ENCODE peak calls at places on chromosomes 6 and 20, in eight cellular contexts. H, Q, C, M, I, T, P and L are unnamed samples.

GRCh38 chr20:16201191-16201590 is 372.1 kb downstream of the KIF16B start:
- DNase-seq in H (no peak), C (no peak), M (no peak), T (no peak), P (no peak), Q (no peak), I (no peak), L (no peak)

GRCh38 chr6:25054469-25054868 is 118.7 kb upstream of the RIPOR2 start:
- DNase-seq in H (no peak), Q (no peak), I (no peak), M (no peak), C (no peak), T (no peak), P (peak; percentile 88), L (no peak)

GRCh38 chr6:166728884-166729530 is 102.0 kb upstream of the RPS6KA2 start:
- DNase-seq in M (no peak), T (no peak), P (no peak), H (no peak), C (no peak), Q (no peak), I (no peak), L (no peak)

GRCh38 chr6:44663860-44664584 is 276.5 kb downstream of the CDC5L start:
- DNase-seq in I (no peak), T (no peak), C (no peak), P (no peak), H (no peak), M (no peak), Q (no peak), L (no peak)

GRCh38 chr6:56220078-56220477 is 27.3 kb downstream of the COL21A1 start:
- DNase-seq in T (no peak), P (no peak), C (no peak), H (no peak), Q (no peak), I (no peak), M (no peak), L (no peak)

GRCh38 chr20:24106155-24106800 is 117.7 kb upstream of the GGTLC1 start:
- DNase-seq in P (no peak), C (no peak), T (no peak), H (no peak), Q (no peak), I (no peak), M (no peak), L (no peak)

GRCh38 chr20:63381781-63382431 is 20.8 kb upstream of the CHRNA4 start:
- DNase-seq in H (no peak), Q (no peak), C (no peak), T (no peak), I (no peak), M (no peak), P (no peak), L (no peak)

GRCh38 chr20:14963262-14963663 is 625.9 kb upstream of the FLRT3 start:
- DNase-seq in H (no peak), C (no peak), M (no peak), P (no peak), T (no peak), I (no peak), Q (no peak), L (no peak)

GRCh38 chr6:147287869-147288271 is 83.7 kb downstream of the STXBP5 start:
- DNase-seq in Q (no peak), M (no peak), H (no peak), I (no peak), T (no peak), P (peak; percentile 69), C (peak; percentile 38), L (no peak)

GRCh38 chr20:47126709-47127108 is 229.8 kb downstream of the ZMYND8 start:
- DNase-seq in T (no peak), I (no peak), C (no peak), Q (no peak), M (no peak), P (peak; percentile 69), H (no peak), L (no peak)

GRCh38 chr6:12485226-12485764 is 195.1 kb downstream of the EDN1 start:
- DNase-seq in Q (no peak), M (no peak), T (no peak), C (no peak), H (no peak), I (no peak), P (no peak), L (no peak)

GRCh38 chr20:1150218-1150617 is 31.8 kb downstream of the PSMF1 start:
- DNase-seq in M (no peak), P (peak; percentile 31), I (no peak), T (no peak), Q (no peak), C (no peak), H (no peak), L (no peak)

GRCh38 chr6:106771822-106772221 is 142.4 kb downstream of the QRSL1 start:
- DNase-seq in M (no peak), P (no peak), Q (no peak), H (no peak), C (no peak), I (no peak), T (no peak), L (no peak)

GRCh38 chr6:74713941-74714340 is 491.9 kb downstream of the COL12A1 start:
- DNase-seq in I (no peak), Q (no peak), C (no peak), H (no peak), P (no peak), M (no peak), T (no peak), L (no peak)

GRCh38 chr6:21265264-21266044 is 328.1 kb upstream of the SOX4 start:
- DNase-seq in T (no peak), I (no peak), Q (no peak), H (no peak), C (no peak), P (peak; percentile 5), M (no peak), L (no peak)

GRCh38 chr6:138482816-138483215 is 16.5 kb downstream of the NHSL1 start:
- DNase-seq in H (no peak), Q (no peak), I (no peak), P (no peak), M (no peak), T (no peak), C (no peak), L (no peak)
- TF ChIP-seq POLR2A in H (no peak), Q (no peak), I (no peak), P (no peak), M (no peak), T (no peak), C (no peak), L (no peak)

GRCh38 chr6:109660526-109660925 is 30.5 kb downstream of the AK9 start:
- DNase-seq in C (no peak), M (no peak), P (no peak), I (no peak), Q (no peak), H (no peak), T (no peak), L (no peak)

DNA sequence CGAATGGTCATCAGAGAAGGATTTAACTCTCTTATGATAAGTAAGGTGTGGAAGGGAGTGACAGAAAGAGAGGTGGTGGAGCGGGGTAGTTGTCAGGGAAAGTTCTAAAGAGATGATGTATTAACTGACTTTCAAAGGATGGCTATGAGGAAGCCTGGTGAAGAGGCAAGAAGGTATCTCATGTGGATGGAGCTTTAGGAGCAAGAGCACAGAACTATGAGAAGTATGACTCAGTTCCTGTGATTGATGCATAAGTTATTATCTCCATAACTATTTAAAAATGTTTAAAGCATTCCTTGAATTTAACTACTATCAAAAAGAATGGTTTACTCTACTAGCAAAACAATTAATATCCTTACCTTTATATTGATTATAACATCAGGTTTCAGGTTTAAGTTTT is 28.8 kb downstream of the AK9 start:
- DNase-seq in C (no peak), Q (no peak), P (peak; percentile 33), M (no peak), I (no peak), T (no peak), H (no peak), L (no peak)
- H3K27ac ChIP-seq in C (no peak overlapping the region), Q (no peak overlapping the region), P (no peak overlapping the region), M (no peak overlapping the region), I (no peak overlapping the region), T (no peak overlapping the region), H (no peak overlapping the region), L (no peak overlapping the region)

GRCh38 chr20:58622671-58623578 is 28.2 kb upstream of the STX16 start:
- DNase-seq in T (no peak), C (no peak), P (peak; percentile 33), Q (no peak), M (no peak), H (peak; percentile 49), I (no peak), L (no peak)
- TF ChIP-seq POLR2A in T (no peak), C (no peak), P (no peak), Q (no peak), M (no peak), H (no peak), I (no peak), L (no peak)

GRCh38 chr6:151379933-151380847 is 11.2 kb downstream of the ZBTB2 start:
- DNase-seq in P (no peak), T (no peak), C (no peak), M (no peak), Q (peak; percentile 48), H (no peak), I (no peak), L (no peak)

GRCh38 chr6:151377095-151377494 is 14.3 kb downstream of the ZBTB2 start:
- DNase-seq in M (no peak), P (no peak), C (no peak), Q (no peak), T (no peak), H (no peak), I (no peak), L (no peak)

GRCh38 chr6:151381722-151382121 is 9.6 kb downstream of the ZBTB2 start:
- DNase-seq in I (no peak), C (no peak), P (no peak), M (no peak), Q (no peak), T (no peak), H (no peak), L (no peak)

GRCh38 chr6:151384151-151384550 is 7.2 kb downstream of the ZBTB2 start:
- DNase-seq in H (no peak), I (no peak), T (no peak), P (no peak), M (no peak), C (no peak), Q (no peak), L (no peak)

DNA sequence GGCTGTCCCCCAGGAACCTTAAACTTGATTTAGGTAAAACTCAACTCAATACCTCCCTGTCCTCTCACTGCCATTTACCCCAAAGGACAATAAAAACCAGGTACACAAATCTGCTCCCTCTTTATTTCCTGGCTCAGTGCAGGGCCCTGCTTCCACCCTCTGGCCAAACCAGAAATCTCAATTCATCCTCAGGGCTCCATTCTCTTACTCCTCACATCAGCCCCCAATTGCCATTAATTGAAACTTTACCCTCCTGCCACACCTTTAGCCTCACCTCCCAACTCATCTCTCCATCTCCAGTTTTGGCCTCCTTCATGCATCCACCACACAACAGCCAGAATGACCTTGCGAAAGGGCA is 10.5 kb downstream of the ZBTB2 start:
- DNase-seq in Q (no peak), C (no peak), M (no peak), T (no peak), I (no peak), H (no peak), P (no peak), L (no peak)
- H3K27ac ChIP-seq in Q (peak overlapping the region; percentile 13), C (no peak overlapping the region), M (no peak overlapping the region), T (no peak overlapping the region), I (no peak overlapping the region), H (peak overlapping the region; percentile 76), P (no peak overlapping the region), L (no peak overlapping the region)